ENCODE peak calls at places on chromosomes 1 and 21, in nine cellular contexts. R, M, J, E, P, B, N, K and Z are unnamed samples.

GRCh38 chr21:31222142-31222541 is 121.9 kb downstream of the TIAM1 start:
- DNase-seq in R (no peak), M (peak; percentile 83), J (no peak), E (no peak), P (no peak), B (no peak), N (no peak), K (no peak), Z (no peak)

GRCh38 chr1:209839875-209840491 is 12.2 kb downstream of the UTP25 start:
- DNase-seq in R (no peak), M (peak; percentile 97), J (no peak), E (no peak), P (no peak), B (no peak), N (peak; percentile 77), K (no peak), Z (no peak)

GRCh38 chr1:24266398-24266941 is 52.7 kb upstream of the GRHL3 start:
- DNase-seq in R (no peak), M (peak; percentile 96), J (no peak), E (no peak), P (no peak), B (no peak), N (peak; percentile 88), K (no peak), Z (no peak)

GRCh38 chr1:21189906-21190500 is 13.3 kb upstream of the EIF4G3 start:
- DNase-seq in R (no peak), M (no peak), J (no peak), E (no peak), P (no peak), B (no peak), N (no peak), K (no peak), Z (no peak)

GRCh38 chr1:167668108-167668507 is 38.1 kb downstream of the RCSD1 start:
- DNase-seq in R (no peak), M (no peak), J (peak; percentile 60), E (no peak), P (no peak), B (no peak), N (no peak), K (no peak), Z (no peak)

GRCh38 chr1:38835230-38835827 is 24.2 kb downstream of the RRAGC start:
- DNase-seq in R (peak; percentile 89), M (peak; percentile 67), J (peak; percentile 87), E (peak; percentile 55), P (peak; percentile 45), B (no peak), N (peak; percentile 82), K (peak; percentile 73), Z (peak; percentile 65)

GRCh38 chr1:30740952-30741894 is 16.4 kb downstream of the LAPTM5 start:
- DNase-seq in R (no peak), M (no peak), J (no peak), E (no peak), P (no peak), B (no peak), N (no peak), K (no peak), Z (no peak)

GRCh38 chr1:156359973-156360372 is 9.0 kb upstream of the RHBG start:
- DNase-seq in R (peak; percentile 37), M (no peak), J (no peak), E (no peak), P (peak; percentile 67), B (no peak), N (peak; percentile 56), K (no peak), Z (peak; percentile 42)

GRCh38 chr1:114345930-114346479 is 165.0 kb downstream of the TRIM33 start:
- DNase-seq in R (no peak), M (no peak), J (no peak), E (no peak), P (peak; percentile 21), B (no peak), N (no peak), K (peak; percentile 14), Z (peak; percentile 35)

GRCh38 chr21:16117851-16118592 is 388.2 kb downstream of the USP25 start:
- DNase-seq in R (no peak), M (peak; percentile 99), J (no peak), E (no peak), P (no peak), B (no peak), N (peak; percentile 56), K (no peak), Z (no peak)

GRCh38 chr21:31557956-31558838 is 101.3 kb upstream of the SOD1 start:
- DNase-seq in R (no peak), M (no peak), J (peak; percentile 72), E (peak; percentile 46), P (peak; percentile 30), B (no peak), N (no peak), K (no peak), Z (peak; percentile 63)

GRCh38 chr21:45788635-45789506 is 145.3 kb downstream of the PCBP3 start:
- DNase-seq in R (no peak), M (no peak), J (no peak), E (no peak), P (no peak), B (no peak), N (no peak), K (no peak), Z (no peak)

GRCh38 chr1:38612956-38613355 is 246.6 kb downstream of the RRAGC start:
- DNase-seq in R (no peak), M (no peak), J (no peak), E (no peak), P (no peak), B (no peak), N (no peak), K (no peak), Z (no peak)

GRCh38 chr1:105686026-105686425 is 1370.4 kb upstream of the PRMT6 start:
- DNase-seq in R (no peak), M (no peak), J (no peak), E (no peak), P (no peak), B (no peak), N (no peak), K (no peak), Z (no peak)

GRCh38 chr1:72636636-72637035 is 354.3 kb upstream of the NEGR1 start:
- DNase-seq in R (no peak), M (peak; percentile 20), J (no peak), E (no peak), P (no peak), B (no peak), N (no peak), K (no peak), Z (no peak)

GRCh38 chr21:32101206-32101763 is 177.6 kb downstream of the MIS18A start:
- DNase-seq in R (no peak), M (no peak), J (no peak), E (no peak), P (no peak), B (no peak), N (no peak), K (no peak), Z (no peak)

GRCh38 chr1:32818804-32819541 is 1.5 kb downstream of the S100PBP start:
- DNase-seq in R (peak; percentile 17), M (no peak), J (peak; percentile 92), E (no peak), P (no peak), B (no peak), N (no peak), K (no peak), Z (no peak)

GRCh38 chr1:188027613-188028012 is 1198.9 kb downstream of the PLA2G4A start:
- DNase-seq in R (no peak), M (peak; percentile 97), J (no peak), E (no peak), P (no peak), B (no peak), N (peak; percentile 74), K (no peak), Z (no peak)

DNA sequence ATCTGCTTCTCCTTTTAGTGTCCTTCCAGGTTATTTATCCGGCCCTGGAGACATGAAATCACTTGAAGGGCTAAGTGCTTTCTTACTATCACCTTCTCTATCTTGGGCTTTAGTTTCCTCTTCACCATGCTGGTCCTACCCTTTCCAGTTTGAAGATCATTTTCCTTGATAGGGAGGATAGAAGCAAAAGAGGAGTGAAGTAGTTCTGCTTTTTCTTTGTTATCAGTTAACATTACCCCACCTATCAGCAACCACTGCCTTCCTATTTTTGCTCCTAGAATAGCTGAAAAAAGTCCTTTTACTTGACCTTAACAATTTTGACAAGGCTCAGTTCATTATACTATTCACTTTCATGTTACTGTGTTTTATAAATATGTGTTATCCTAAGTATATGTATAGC is 19.4 kb downstream of the RGL1 start:
- DNase-seq in R (no peak), M (no peak), J (no peak), E (no peak), P (no peak), B (no peak), N (no peak), K (no peak), Z (no peak)
- H3K4me1 ChIP-seq in R (peaks cover 30% of the 10 kb centered on the region), M (peaks cover 14% of the 10 kb centered on the region), J (no peaks in the 10 kb centered on the region), E (no peaks in the 10 kb centered on the region), P (no peaks in the 10 kb centered on the region), B (peaks cover 33% of the 10 kb centered on the region), N (peaks cover 26% of the 10 kb centered on the region), K (peaks cover 19% of the 10 kb centered on the region), Z (peaks cover 57% of the 10 kb centered on the region)

GRCh38 chr1:6396998-6397397 is 3.4 kb upstream of the ACOT7 start:
- DNase-seq in R (no peak), M (no peak), J (peak; percentile 27), E (no peak), P (no peak), B (no peak), N (no peak), K (no peak), Z (no peak)
- TF ChIP-seq CTCF in R (peak; percentile 14), M (no peak), J (peak; percentile 68), E (no peak), P (peak; percentile 8), B (no peak), N (peak; percentile 22), K (no peak), Z (no peak)

DNA sequence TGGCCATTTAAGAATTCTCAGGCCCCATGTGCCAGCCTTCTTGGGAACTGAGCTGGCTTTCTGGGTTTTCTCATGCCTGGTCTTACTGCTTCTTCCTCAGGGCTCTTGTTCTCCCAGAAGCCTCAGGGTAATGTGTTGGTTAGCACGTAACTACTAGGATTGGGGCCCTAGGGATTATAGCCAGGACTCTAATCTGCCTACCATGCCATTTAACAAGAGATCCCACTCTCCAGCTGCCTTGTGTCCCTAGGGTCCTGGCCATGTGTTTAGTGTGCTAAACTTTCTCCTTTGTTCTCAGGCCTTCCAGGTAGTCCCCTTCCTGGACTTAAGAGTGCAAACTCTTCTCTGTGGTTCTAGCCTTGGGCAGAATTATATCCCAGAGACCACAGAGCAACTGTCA is 2.2 kb upstream of the SH3BGRL3 start:
- DNase-seq in R (no peak), M (no peak), J (no peak), E (no peak), P (no peak), B (no peak), N (no peak), K (no peak), Z (no peak)
- H3K4me1 ChIP-seq in R (peaks cover 13% of the 10 kb centered on the region), M (peaks cover 68% of the 10 kb centered on the region), J (peaks cover 30% of the 10 kb centered on the region), E (peaks cover 66% of the 10 kb centered on the region), P (peaks cover 11% of the 10 kb centered on the region), B (peaks cover 66% of the 10 kb centered on the region), N (peaks cover 45% of the 10 kb centered on the region), K (peaks cover 51% of the 10 kb centered on the region), Z (peaks cover 39% of the 10 kb centered on the region)

DNA sequence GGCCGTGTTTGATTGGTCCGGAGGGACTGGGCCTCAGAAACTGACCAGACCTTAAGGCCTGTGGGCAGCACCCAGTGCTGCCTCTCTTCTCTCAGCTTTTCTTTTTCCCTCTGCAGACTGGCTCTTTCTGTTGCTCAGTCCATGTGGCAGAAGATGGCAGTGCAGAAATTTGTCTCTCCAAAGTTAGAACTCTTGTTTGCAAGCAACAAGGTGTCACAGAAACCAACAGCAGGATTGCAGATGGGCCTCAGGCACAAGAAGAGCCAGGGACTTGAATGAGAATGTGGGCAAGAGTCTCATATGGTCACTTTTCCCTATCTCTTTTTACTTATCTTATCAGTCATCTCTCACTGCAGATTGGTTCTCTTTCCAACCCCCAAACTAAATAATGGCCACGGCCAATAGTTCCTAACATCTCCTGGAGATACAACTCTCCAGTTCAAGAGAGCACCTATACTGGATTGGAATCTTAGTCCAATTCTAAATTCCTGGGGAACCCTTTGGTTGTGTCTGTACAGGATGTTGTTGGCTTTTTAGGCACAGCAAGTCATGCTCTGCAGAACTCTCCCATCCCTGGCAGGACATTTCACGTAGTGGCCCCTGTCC is 95.4 kb upstream of the RALGPS2 start:
- DNase-seq in R (no peak), M (no peak), J (no peak), E (no peak), P (no peak), B (no peak), N (no peak), K (no peak), Z (no peak)
- TF ChIP-seq CTCF in R (no peak), M (peak; percentile 7), J (no peak), E (no peak), P (no peak), B (no peak), N (no peak), K (no peak), Z (no peak)